ENCODE peak calls at places on chromosomes 13 and 19, in six cellular contexts. L is neural progenitor cell, I is fibroblast of lung, D is fibroblast of the aortic adventitia, Y is cardiac fibroblast, N is kidney epithelial cell. C is an unnamed sample.

GRCh38 chr13:33328691-33329090 is 43.1 kb upstream of the STARD13 start:
- DNase-seq in N (no peak), I (no peak), L (no peak), D (no peak), Y (no peak), C (peak)

GRCh38 chr19:51531349-51532315 is at the start of gene SIGLEC6:
- DNase-seq in N (no peak), I (no peak), D (no peak), L (no peak), Y (no peak), C (no peak)

GRCh38 chr19:14479985-14480694 is 5.0 kb upstream of the PTGER1 start:
- DNase-seq in N (no peak), I (peak), L (peak), Y (no peak), D (no peak), C (no peak)

GRCh38 chr13:20160346-20161274 is at the start of gene GJA3:
- DNase-seq in I (peak), Y (peak), D (no peak), L (peak), N (no peak), C (peak)

GRCh38 chr19:16261584-16262370 is 62.8 kb upstream of the KLF2 start:
- DNase-seq in N (no peak), I (no peak), D (no peak), Y (no peak), L (no peak), C (no peak)

GRCh38 chr13:94079876-94080275 is 399.6 kb downstream of the DCT start:
- DNase-seq in I (peak), N (no peak), L (no peak), D (peak), Y (peak), C (peak)

GRCh38 chr19:14401468-14401867 is 17.7 kb downstream of the DDX39A start:
- DNase-seq in D (no peak), N (no peak), I (no peak), Y (no peak), L (no peak), C (no peak)

GRCh38 chr13:42361701-42362100 is 89.7 kb downstream of the AKAP11 start:
- DNase-seq in L (no peak), N (no peak), I (no peak), D (no peak), Y (no peak), C (no peak)

GRCh38 chr19:44892932-44893331 is 1.9 kb downstream of the TOMM40 start:
- DNase-seq in N (no peak), I (no peak), L (no peak), Y (no peak), D (no peak), C (no peak)

GRCh38 chr19:38270587-38271167 is 6.3 kb downstream of the SPINT2 start:
- DNase-seq in D (no peak), N (no peak), L (no peak), I (peak), Y (peak), C (no peak)

GRCh38 chr13:27970382-27971235 is 1.5 kb upstream of the CDX2 start:
- DNase-seq in N (no peak), I (no peak), D (no peak), L (peak), Y (no peak), C (no peak)

GRCh38 chr13:47433461-47434005 is 536.7 kb upstream of the HTR2A start:
- DNase-seq in I (peak), L (no peak), Y (peak), D (peak), N (no peak), C (no peak)

GRCh38 chr19:49820125-49820524 is 2.0 kb downstream of the MED25 start:
- DNase-seq in D (peak), N (no peak), I (peak), Y (no peak), L (no peak), C (no peak)

GRCh38 chr19:44540736-44541135 is 11.3 kb upstream of the CEACAM20 start:
- DNase-seq in N (no peak), L (no peak), D (no peak), I (no peak), Y (no peak), C (no peak)

GRCh38 chr13:63161219-63161618 is 1745.6 kb upstream of the PCDH20 start:
- DNase-seq in L (no peak), N (no peak), D (no peak), I (peak), Y (peak), C (no peak)

GRCh38 chr13:101523732-101524131 is 71.3 kb downstream of the ITGBL1 start:
- DNase-seq in L (no peak), Y (peak), I (peak), N (peak), D (peak), C (peak)

DNA sequence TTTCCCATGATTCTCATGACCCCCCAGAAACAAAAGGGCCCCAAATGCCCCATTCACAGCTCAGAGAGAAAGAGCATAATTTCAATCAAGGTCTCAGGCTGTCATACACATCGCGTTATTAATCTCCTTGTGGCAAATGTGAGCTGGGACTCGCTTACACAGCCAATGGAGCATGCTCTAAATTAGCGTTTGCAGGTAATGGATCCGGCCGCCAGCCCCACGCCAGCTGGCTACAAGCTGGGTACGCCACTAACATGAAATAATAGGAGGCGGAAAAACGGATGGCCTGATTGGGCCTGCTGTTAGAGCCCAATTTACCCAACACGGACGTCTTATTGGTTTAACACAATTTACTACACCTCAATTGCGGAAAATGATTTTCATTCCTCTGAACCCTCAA is 62.4 kb downstream of the PEPD start:
- DNase-seq in L (no peak), D (no peak), Y (no peak), N (no peak), I (no peak), C (no peak)
- H3K4me3 ChIP-seq in L (no peak), D (no peak), Y (no peak), N (no peak), I (no peak), C (no peak)

DNA sequence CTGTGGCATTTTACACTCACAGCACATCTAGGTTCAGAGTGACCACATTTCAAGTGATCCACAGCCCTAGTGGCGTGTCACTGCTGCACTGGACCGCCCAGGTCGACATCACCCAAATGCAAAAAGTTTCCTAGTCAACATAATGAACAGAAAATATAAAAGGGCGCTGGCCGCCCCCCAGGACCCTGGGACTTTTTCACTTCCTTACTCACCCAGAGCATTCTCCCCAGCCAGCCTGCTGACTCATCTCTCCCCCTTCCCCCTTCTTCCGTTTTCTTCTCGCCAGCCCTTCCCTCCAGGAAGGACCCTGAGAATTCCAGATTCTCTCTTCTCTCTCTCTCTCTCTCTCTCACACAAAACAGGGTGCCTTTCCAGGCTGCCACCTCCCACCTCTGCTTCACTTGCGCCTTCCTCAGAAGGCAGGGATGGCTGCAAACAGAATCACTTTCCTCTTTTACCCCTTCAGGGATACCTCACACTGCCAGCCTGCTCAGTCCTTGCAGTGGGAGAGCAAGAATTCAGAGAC is 21.0 kb upstream of the GRWD1 start:
- DNase-seq in I (peak), Y (peak), D (peak), N (no peak), L (no peak), C (peak)
- TF ChIP-seq CTCF in I (no peak), Y (no peak), D (no peak), N (no peak), L (no peak), C (peak)

DNA sequence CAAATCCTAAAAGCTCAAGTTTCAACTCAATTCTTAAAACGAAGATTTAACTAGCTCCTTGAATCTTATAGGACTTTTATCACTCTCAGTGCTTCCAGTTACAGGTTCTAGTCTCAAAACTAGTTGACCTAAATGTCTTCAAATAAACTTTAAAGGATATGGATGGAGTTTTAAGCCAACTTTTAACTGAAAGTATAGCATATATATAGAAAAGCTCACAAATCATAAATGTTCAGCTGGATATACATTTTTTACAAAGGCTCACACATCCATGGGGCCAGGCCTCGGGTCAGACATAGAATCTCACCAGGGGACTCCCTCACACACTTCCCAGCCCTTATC is 47.1 kb upstream of the ARHGEF7 start:
- DNase-seq in Y (no peak), L (no peak), D (no peak), I (no peak), N (no peak), C (no peak)
- H3K4me3 ChIP-seq in Y (no peak), L (no peak), D (no peak), I (peak), N (no peak), C (no peak)

GRCh38 chr13:44921478-44921877 is 67.8 kb downstream of the NUFIP1 start:
- DNase-seq in D (no peak), N (no peak), Y (no peak), L (peak), I (no peak), C (no peak)

GRCh38 chr13:44918323-44919102 is 70.8 kb downstream of the NUFIP1 start:
- DNase-seq in D (peak), L (peak), N (peak), I (peak), Y (peak), C (peak)

GRCh38 chr13:44917589-44918322 is 71.5 kb downstream of the NUFIP1 start:
- DNase-seq in N (peak), Y (peak), D (peak), L (peak), I (peak), C (peak)

GRCh38 chr13:44920013-44920412 is 69.3 kb downstream of the NUFIP1 start:
- DNase-seq in L (no peak), I (no peak), N (no peak), Y (no peak), D (no peak), C (no peak)

GRCh38 chr13:44919103-44919804 is 70.0 kb downstream of the NUFIP1 start:
- DNase-seq in L (no peak), D (no peak), N (no peak), Y (no peak), I (no peak), C (no peak)
- TF ChIP-seq CTCF in L (no peak), D (no peak), N (no peak), Y (no peak), I (no peak), C (no peak)

GRCh38 chr13:91066745-91067144 is 280.7 kb upstream of the MIR17HG start:
- DNase-seq in L (no peak), N (no peak), Y (no peak), I (no peak), D (no peak), C (no peak)

GRCh38 chr13:91078093-91078679 is 269.3 kb upstream of the MIR17HG start:
- DNase-seq in N (no peak), L (peak), I (peak), Y (peak), D (no peak), C (no peak)

GRCh38 chr13:91072511-91072910 is 275.0 kb upstream of the MIR17HG start:
- DNase-seq in Y (no peak), N (no peak), D (no peak), L (no peak), I (no peak), C (no peak)
- H3K4me3 ChIP-seq in Y (no peak), N (no peak), D (no peak), L (no peak), I (no peak), C (no peak)

DNA sequence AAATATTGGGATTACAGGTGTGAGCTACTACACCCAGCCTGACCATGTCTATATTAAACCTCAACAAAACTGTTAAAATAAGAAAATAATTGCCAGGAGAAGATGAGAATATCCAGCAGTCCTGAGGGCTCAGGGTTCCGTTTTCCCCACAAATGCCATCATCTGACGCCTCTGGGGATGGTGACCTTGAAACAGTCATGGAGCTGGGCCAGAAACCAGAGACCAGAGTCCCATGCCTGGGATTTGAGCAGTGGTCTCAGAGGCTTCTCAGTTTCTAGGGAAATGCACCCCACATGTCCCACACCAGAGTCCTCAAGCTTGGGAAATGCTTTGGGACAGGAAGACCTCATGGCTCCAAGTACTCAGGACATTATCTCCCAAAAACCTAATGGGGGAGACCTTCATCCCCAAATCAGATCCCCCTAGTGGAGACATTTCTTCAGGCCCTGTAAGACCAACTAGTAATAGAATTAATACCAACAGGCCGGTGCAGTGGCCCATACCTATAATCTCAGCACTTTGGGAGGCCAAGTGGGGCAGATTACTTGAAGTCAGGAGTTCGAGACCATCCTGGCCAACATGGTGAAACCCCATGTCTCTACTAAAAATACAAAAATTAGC is 2.9 kb upstream of the MAP1S start:
- DNase-seq in I (no peak), N (no peak), Y (no peak), L (no peak), D (no peak), C (no peak)
- TF ChIP-seq CTCF in I (no peak), N (no peak), Y (peak), L (peak), D (peak), C (peak)

DNA sequence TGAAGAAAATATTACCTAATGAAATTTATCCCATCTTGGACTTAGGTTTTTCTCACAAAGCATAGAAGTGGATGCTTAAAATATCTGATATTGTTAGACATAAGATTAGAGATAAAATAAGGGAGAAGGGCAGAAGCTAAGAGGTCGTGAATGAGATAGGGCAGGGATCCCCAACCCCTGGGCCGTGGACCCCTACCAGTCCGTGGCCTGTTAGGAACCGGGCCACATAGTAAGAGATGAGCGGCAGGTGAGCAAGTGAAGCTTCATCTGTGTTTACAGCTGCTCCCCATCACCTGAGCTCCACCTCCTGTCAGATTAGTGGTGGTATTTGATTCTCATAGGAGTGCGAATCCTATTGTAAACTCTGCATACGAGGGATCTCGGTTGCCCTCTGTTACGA is 202.9 kb downstream of the GPC5 start:
- DNase-seq in N (no peak), I (no peak), L (no peak), Y (no peak), D (no peak), C (no peak)
- H3K4me3 ChIP-seq in N (no peak), I (no peak), L (no peak), Y (no peak), D (no peak), C (no peak)

C was measured in AG10803.